ENCODE peak calls at places on chromosomes 7 and 10, in six cellular contexts. L is stimulated activated CD8-positive, alpha-beta memory T cell treated with anti-CD3 and anti-CD28 coated beads, Interleukin-7, amount 100 ng/mL, for 48 hours; Y is RPMI7951; S is choroid plexus epithelial cell; V is smooth muscle cell of the brain vasculature; G is cardiac fibroblast. E is an unnamed sample.

GRCh38 chr7:101792051-101792651 is 25.3 kb upstream of the CUX1 start:
- DNase-seq in L (no peak), Y (peak), S (peak), V (no peak), G (peak), E (no peak)

GRCh38 chr10:80504897-80505465 is 32.7 kb upstream of the SH2D4B start:
- DNase-seq in L (no peak), Y (peak), S (no peak), V (no peak), G (no peak), E (no peak)

GRCh38 chr10:31322647-31323046 is 3.6 kb downstream of the ZEB1 start:
- DNase-seq in L (no peak), Y (peak), S (peak), V (no peak), G (peak), E (no peak)

GRCh38 chr10:23951841-23952240 is 257.1 kb upstream of the KIAA1217 start:
- DNase-seq in L (no peak), Y (no peak), S (no peak), V (no peak), G (no peak), E (no peak)

GRCh38 chr10:88071814-88072380 is 208.5 kb downstream of the PTEN start:
- DNase-seq in L (no peak), Y (peak), S (no peak), V (no peak), G (no peak), E (no peak)

GRCh38 chr10:130025326-130025725 is 61.3 kb upstream of the EBF3 start:
- DNase-seq in L (no peak), Y (no peak), S (no peak), V (no peak), G (no peak), E (peak)

GRCh38 chr7:68470836-68471235 is 1127.4 kb upstream of the AUTS2 start:
- DNase-seq in L (no peak), Y (no peak), S (no peak), V (no peak), G (no peak), E (no peak)

GRCh38 chr7:151381333-151382078 is 28.3 kb downstream of the WDR86 start:
- DNase-seq in L (no peak), Y (no peak), S (no peak), V (no peak), G (no peak), E (no peak)

GRCh38 chr7:1953199-1954190 is 279.2 kb downstream of the MAD1L1 start:
- DNase-seq in L (no peak), Y (no peak), S (no peak), V (no peak), G (no peak), E (no peak)

E was measured in small intestine.